ENCODE peak calls at places on chromosomes 5 and 9, in eight cellular contexts. D is HCT116, E is upper lobe of left lung, M is stomach, G is suprapubic skin, Z is GM12891, Q is spleen, S is endothelial cell of umbilical vein. U is an unnamed sample.

GRCh38 chr5:82595083-82595482 is 316.9 kb upstream of the RPS23 start:
- DNase-seq in D (no peak), E (no peak), M (no peak), G (no peak), Z (no peak), Q (no peak), S (no peak), U (no peak)

GRCh38 chr5:43110606-43111170 is 10.0 kb upstream of the ZNF131 start:
- DNase-seq in D (peak), E (no peak), M (no peak), G (no peak), Z (no peak), Q (no peak), S (no peak), U (no peak)

GRCh38 chr9:94623253-94623652 is 16.1 kb downstream of the FBP1 start:
- DNase-seq in D (peak), E (peak), M (peak), G (no peak), Z (peak), Q (peak), S (no peak), U (peak)

GRCh38 chr5:95839658-95840057 is 17.1 kb upstream of the GLRX start:
- DNase-seq in D (no peak), E (no peak), M (no peak), G (no peak), Z (no peak), Q (no peak), S (no peak), U (no peak)

GRCh38 chr5:106780355-106780754 is 890.4 kb downstream of the EFNA5 start:
- DNase-seq in D (no peak), E (no peak), M (peak), G (no peak), Z (no peak), Q (no peak), S (no peak), U (no peak)

GRCh38 chr5:50744761-50745160 is 78.3 kb downstream of the PARP8 start:
- DNase-seq in D (no peak), E (no peak), M (no peak), G (no peak), Z (no peak), Q (no peak), S (no peak), U (no peak)

GRCh38 chr9:119483153-119483552 is 113.9 kb upstream of the BRINP1 start:
- DNase-seq in D (no peak), E (no peak), M (no peak), G (no peak), Z (no peak), Q (no peak), S (no peak), U (no peak)

GRCh38 chr5:56692359-56693219 is 122.8 kb upstream of the MAP3K1 start:
- DNase-seq in D (no peak), E (no peak), M (no peak), G (no peak), Z (no peak), Q (no peak), S (no peak), U (no peak)

GRCh38 chr5:126780165-126780827 is 3.4 kb downstream of the LMNB1 start:
- DNase-seq in D (no peak), E (peak), M (peak), G (no peak), Z (no peak), Q (no peak), S (peak), U (no peak)

GRCh38 chr9:68416891-68417570 is 60.6 kb downstream of the PGM5 start:
- DNase-seq in D (peak), E (no peak), M (no peak), G (no peak), Z (no peak), Q (no peak), S (no peak), U (no peak)

GRCh38 chr5:71954329-71954728 is 152.9 kb upstream of the MAP1B start:
- DNase-seq in D (no peak), E (no peak), M (no peak), G (no peak), Z (no peak), Q (no peak), S (no peak), U (no peak)

GRCh38 chr9:78620303-78620702 is 323.4 kb downstream of the PSAT1 start:
- DNase-seq in D (no peak), E (no peak), M (no peak), G (no peak), Z (no peak), Q (no peak), S (no peak), U (no peak)

GRCh38 chr5:11672385-11673085 is 231.7 kb downstream of the CTNND2 start:
- DNase-seq in D (no peak), E (no peak), M (no peak), G (no peak), Z (no peak), Q (no peak), S (no peak), U (no peak)

GRCh38 chr5:149628221-149628620 is 46.9 kb downstream of the ARHGEF37 start:
- DNase-seq in D (no peak), E (no peak), M (no peak), G (no peak), Z (no peak), Q (no peak), S (peak), U (no peak)

GRCh38 chr9:136552117-136552685 is 6.4 kb upstream of the NOTCH1 start:
- DNase-seq in D (no peak), E (no peak), M (no peak), G (no peak), Z (no peak), Q (no peak), S (no peak), U (no peak)

GRCh38 chr5:126438871-126439270 is 15.7 kb downstream of the GRAMD2B start:
- DNase-seq in D (no peak), E (no peak), M (no peak), G (no peak), Z (no peak), Q (no peak), S (no peak), U (no peak)

GRCh38 chr5:32916648-32917047 is 205.5 kb downstream of the NPR3 start:
- DNase-seq in D (peak), E (no peak), M (no peak), G (no peak), Z (no peak), Q (no peak), S (no peak), U (no peak)

GRCh38 chr5:119328753-119329602 is 26.8 kb upstream of the TNFAIP8 start:
- DNase-seq in D (no peak), E (no peak), M (no peak), G (no peak), Z (no peak), Q (no peak), S (no peak), U (no peak)

GRCh38 chr9:114154597-114155102 is 687 bp upstream of the COL27A1 start:
- DNase-seq in D (no peak), E (no peak), M (no peak), G (no peak), Z (no peak), Q (no peak), S (peak), U (no peak)

GRCh38 chr9:97502222-97502983 is 937 bp downstream of the TMOD1 start:
- DNase-seq in D (no peak), E (no peak), M (no peak), G (no peak), Z (peak), Q (no peak), S (no peak), U (peak)

GRCh38 chr5:4868140-4868735 is 271.9 kb upstream of the ADAMTS16 start:
- DNase-seq in D (peak), E (peak), M (peak), G (no peak), Z (peak), Q (no peak), S (no peak), U (peak)

GRCh38 chr5:130337179-130337888 is 433.1 kb downstream of the CHSY3 start:
- DNase-seq in D (no peak), E (no peak), M (no peak), G (no peak), Z (no peak), Q (no peak), S (peak), U (no peak)

GRCh38 chr5:167853421-167853820 is 438.0 kb upstream of the WWC1 start:
- DNase-seq in D (no peak), E (no peak), M (no peak), G (no peak), Z (no peak), Q (no peak), S (no peak), U (no peak)
- TF ChIP-seq POLR2AphosphoS5 in D (no peak), E (no peak), M (no peak), G (no peak), Z (no peak), Q (no peak), S (no peak), U (no peak)

DNA sequence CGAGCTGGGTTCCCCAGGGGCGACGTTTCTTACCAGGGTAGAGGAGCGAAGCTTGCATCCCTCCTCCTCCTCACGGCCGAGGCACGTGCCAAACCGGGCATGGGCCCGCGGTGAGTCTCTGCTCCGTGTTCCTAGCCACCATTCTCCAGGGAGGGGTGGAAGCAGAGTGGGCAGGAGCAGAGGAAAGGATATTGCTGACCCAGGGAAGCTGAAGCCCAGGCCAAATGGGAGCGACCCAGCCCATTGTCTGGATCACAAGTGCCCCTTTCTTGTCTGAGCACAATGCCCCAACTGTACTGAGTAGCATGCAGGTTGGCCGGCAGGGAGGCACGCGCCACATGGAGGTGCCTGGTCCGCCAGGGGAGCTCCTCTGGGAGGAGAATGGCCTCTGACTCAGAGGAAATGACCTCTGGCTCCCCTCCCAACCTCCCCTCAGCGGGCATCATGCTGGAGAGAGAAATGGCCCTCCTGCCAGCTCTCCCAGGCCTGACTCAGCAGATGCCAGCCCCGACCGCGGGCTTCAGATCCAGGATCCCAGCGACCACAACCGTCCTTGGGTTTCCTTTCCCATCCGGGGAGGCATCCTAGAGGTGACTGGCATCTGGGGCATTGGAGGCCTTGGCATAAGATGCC is 1.1 kb downstream of the PRR7 start:
- DNase-seq in D (peak), E (peak), M (peak), G (no peak), Z (no peak), Q (peak), S (peak), U (no peak)
- TF ChIP-seq POLR2A in D (no peak), E (no peak), M (no peak), G (no peak), Z (no peak), Q (no peak), S (peak), U (no peak)

DNA sequence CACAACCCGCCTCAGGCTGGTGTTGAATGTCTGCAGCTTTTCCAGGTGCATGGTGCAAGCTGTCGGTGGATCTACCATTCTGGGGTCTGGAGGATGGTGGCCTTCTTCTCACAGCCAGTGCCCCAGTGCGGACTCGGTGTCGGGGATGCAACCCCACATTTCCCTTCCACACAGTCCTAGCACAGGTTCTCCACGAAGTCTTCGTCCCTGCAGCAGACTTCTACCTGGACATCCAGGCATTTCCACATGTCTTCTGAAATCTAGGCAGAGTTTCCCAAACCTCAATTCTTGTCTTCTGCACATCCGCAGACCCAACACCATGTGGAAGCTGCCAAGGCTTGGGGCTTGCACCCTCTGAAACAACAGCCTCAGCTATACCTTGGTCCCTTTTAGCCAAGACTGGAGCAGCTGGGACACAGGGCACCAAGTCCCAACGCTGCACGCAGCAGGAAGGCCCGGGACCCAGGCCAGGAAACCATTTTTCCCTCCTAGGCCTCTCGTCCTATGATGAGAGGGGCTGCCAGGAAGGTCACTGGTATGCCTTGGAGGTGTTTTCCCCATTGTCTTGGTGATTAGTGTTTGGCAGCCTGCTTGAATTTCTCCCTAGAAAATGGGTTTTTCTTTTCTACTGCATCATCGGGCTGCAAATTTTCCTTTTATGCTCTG is 18.2 kb downstream of the PSIP1 start:
- DNase-seq in D (no peak), E (no peak), M (no peak), G (no peak), Z (no peak), Q (no peak), S (no peak), U (no peak)
- TF ChIP-seq POLR2AphosphoS5 in D (no peak), E (no peak), M (no peak), G (no peak), Z (peak), Q (no peak), S (no peak), U (peak)

DNA sequence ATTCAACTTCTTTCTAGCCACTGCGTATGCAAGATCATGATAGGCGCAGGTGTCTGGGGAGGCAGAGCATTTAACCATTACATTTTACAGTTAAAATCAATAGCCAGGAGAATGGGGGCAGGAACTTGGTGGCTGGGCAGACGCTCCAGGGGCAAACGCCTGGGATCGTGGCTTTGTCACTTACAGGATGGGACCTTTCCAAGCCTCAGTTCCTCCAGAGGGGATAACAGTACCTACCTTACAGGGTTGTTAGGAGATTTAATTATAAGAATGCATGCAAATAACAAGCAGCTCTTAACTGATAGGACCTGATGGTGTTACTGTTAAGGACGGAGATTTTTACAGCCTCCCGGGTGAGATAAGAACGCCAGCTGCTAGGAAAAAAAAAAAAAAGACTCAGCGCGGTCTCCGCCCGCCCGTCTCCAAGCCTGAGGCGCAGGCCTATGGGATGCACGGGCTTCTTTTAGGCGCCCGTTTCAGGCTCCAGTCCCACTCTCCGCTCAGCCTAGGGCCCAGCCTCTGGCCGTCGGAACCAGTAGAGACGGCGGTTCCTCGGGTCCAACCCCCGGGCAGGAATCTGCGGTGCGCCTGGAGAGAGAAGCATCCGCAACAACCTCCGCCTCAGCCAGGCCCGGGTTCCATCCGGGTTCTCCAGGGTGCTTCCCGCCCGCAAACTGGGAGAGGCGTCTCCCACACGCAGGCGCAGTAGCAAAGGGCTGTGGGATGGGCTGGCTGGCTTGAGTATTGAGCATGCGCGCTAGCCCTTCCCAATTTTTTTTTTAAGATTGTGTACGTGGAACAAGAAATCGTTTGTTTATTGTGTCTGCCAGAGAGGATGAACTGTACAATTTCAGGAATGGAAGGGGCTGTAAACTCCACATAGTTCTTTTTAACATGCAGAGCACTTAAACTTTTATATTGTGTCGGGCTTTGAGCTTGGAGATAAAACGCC is at the start of gene FAM200C:
- DNase-seq in D (peak), E (peak), M (peak), G (peak), Z (peak), Q (peak), S (peak), U (peak)
- TF ChIP-seq POLR2A in D (peak), E (peak), M (peak), G (no peak), Z (peak), Q (peak), S (peak), U (peak)

GRCh38 chr9:35906923-35907699 is 1.1 kb downstream of the HRCT1 start:
- DNase-seq in D (no peak), E (peak), M (no peak), G (no peak), Z (no peak), Q (no peak), S (peak), U (no peak)
- TF ChIP-seq POLR2AphosphoS5 in D (no peak), E (peak), M (no peak), G (no peak), Z (no peak), Q (peak), S (no peak), U (no peak)

GRCh38 chr5:115170128-115170923 is 618 bp upstream of the TRIM36 start:
- DNase-seq in D (no peak), E (no peak), M (no peak), G (no peak), Z (no peak), Q (peak), S (peak), U (no peak)

GRCh38 chr5:115166744-115167393 is 2.8 kb downstream of the TRIM36 start:
- DNase-seq in D (no peak), E (no peak), M (no peak), G (no peak), Z (no peak), Q (peak), S (no peak), U (no peak)

GRCh38 chr5:115168829-115169391 is 798 bp downstream of the TRIM36 start:
- DNase-seq in D (no peak), E (no peak), M (no peak), G (no peak), Z (peak), Q (no peak), S (peak), U (no peak)

GRCh38 chr5:115170924-115171510 is 1.3 kb upstream of the TRIM36 start:
- DNase-seq in D (no peak), E (no peak), M (no peak), G (no peak), Z (no peak), Q (no peak), S (no peak), U (no peak)

DNA sequence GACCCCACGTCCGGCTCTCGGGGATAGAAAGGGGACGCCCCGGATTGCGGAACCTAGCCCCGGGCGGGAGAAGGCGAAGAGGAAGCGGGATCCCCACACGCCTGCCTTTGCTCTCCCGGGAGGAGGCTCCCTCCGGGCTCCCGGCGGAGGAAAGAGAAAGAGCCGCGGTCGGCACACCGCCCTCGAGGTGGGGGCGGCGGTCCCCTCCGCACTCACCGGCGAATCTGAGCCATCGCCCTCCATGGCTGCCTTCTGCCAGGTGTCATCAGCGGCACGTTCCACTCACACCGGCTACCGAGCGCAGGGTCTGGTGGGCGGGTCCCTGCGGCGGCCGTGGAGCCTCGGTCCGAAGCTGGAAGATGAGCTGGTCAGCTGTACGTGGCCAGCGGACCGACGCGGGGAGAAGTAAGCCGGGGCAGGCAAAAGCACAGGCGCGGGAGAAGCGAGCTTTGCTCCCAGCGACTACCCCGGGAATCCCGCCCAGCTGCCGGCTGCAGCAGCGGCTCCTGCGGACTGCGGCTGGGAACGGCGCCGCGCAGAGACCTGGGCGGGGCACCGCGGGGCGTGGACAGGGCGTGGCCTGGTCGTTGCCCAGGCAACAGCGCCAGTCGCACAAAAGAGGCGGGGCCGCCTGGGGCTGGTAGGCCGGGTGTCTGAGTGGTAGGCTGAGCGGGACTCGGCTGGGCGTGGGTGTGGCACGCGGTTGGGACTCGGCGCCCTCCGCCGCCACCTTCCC is at the start of gene TRIM36:
- DNase-seq in D (peak), E (peak), M (peak), G (peak), Z (peak), Q (peak), S (peak), U (peak)
- TF ChIP-seq POLR2A in D (peak), E (peak), M (peak), G (no peak), Z (no peak), Q (peak), S (no peak), U (no peak)